ENCODE peak calls at places on chromosomes 3 and 15, in seven cellular contexts. One of them, this sample, is unnamed.
A peak's percentile ranks its signal among the peaks of the same experiment; 100 is the strongest.

GRCh38 chr3:138407236-138407907 is 27.0 kb upstream of the ESYT3 start:
- DNase-seq in HCT116: no peak
- DNase-seq in GM23248: no peak
- DNase-seq in neural progenitor cell: no peak
- DNase-seq in PC-3: no peak
- DNase-seq in GM23338: no peak
- DNase-seq in hepatocyte: no peak
- DNase-seq in this sample: no peak

GRCh38 chr15:44726136-44726535 is 10.2 kb upstream of the TRIM69 start:
- DNase-seq in HCT116: no peak
- DNase-seq in neural progenitor cell: no peak
- DNase-seq in GM23338: no peak
- DNase-seq in hepatocyte: no peak
- DNase-seq in PC-3: no peak
- DNase-seq in GM23248: peak; percentile 58
- DNase-seq in this sample: peak; percentile 43

GRCh38 chr3:44554626-44555592 is at the start of gene ZKSCAN7:
- DNase-seq in PC-3: no peak
- DNase-seq in hepatocyte: peak; percentile 74
- DNase-seq in GM23248: peak; percentile 76
- DNase-seq in GM23338: peak; percentile 88
- DNase-seq in neural progenitor cell: peak; percentile 73
- DNase-seq in HCT116: no peak
- DNase-seq in this sample: no peak

GRCh38 chr3:52527732-52528595 is 5.7 kb downstream of the NT5DC2 start:
- DNase-seq in GM23338: no peak
- DNase-seq in PC-3: no peak
- DNase-seq in hepatocyte: no peak
- DNase-seq in neural progenitor cell: no peak
- DNase-seq in GM23248: no peak
- DNase-seq in HCT116: no peak
- DNase-seq in this sample: no peak

GRCh38 chr3:145124886-145125285 is 1036.1 kb downstream of the PLOD2 start:
- DNase-seq in GM23248: no peak
- DNase-seq in neural progenitor cell: no peak
- DNase-seq in GM23338: no peak
- DNase-seq in hepatocyte: no peak
- DNase-seq in HCT116: no peak
- DNase-seq in PC-3: no peak
- DNase-seq in this sample: no peak

GRCh38 chr15:100778831-100779288 is 100.8 kb upstream of the ALDH1A3 start:
- DNase-seq in hepatocyte: peak; percentile 28
- DNase-seq in GM23248: no peak
- DNase-seq in GM23338: no peak
- DNase-seq in neural progenitor cell: peak; percentile 1
- DNase-seq in PC-3: no peak
- DNase-seq in HCT116: no peak
- DNase-seq in this sample: no peak

GRCh38 chr3:155131104-155131503 is 51.0 kb downstream of the MME start:
- DNase-seq in GM23338: no peak
- DNase-seq in HCT116: no peak
- DNase-seq in GM23248: peak; percentile 47
- DNase-seq in PC-3: no peak
- DNase-seq in hepatocyte: peak; percentile 74
- DNase-seq in neural progenitor cell: no peak
- DNase-seq in this sample: no peak

GRCh38 chr3:160400048-160400630 is 689 bp downstream of the SMC4 start:
- DNase-seq in GM23338: peak; percentile 27
- DNase-seq in PC-3: peak; percentile 21
- DNase-seq in hepatocyte: peak; percentile 54
- DNase-seq in GM23248: peak; percentile 83
- DNase-seq in neural progenitor cell: peak; percentile 57
- DNase-seq in HCT116: no peak
- DNase-seq in this sample: peak; percentile 57

GRCh38 chr3:64685331-64685799 is 2.4 kb downstream of the ADAMTS9 start:
- DNase-seq in neural progenitor cell: no peak
- DNase-seq in GM23338: no peak
- DNase-seq in HCT116: no peak
- DNase-seq in hepatocyte: peak; percentile 51
- DNase-seq in PC-3: no peak
- DNase-seq in GM23248: peak; percentile 65
- DNase-seq in this sample: no peak

GRCh38 chr15:66786222-66786621 is 84.2 kb downstream of the SMAD6 start:
- DNase-seq in hepatocyte: no peak
- DNase-seq in GM23338: no peak
- DNase-seq in HCT116: no peak
- DNase-seq in GM23248: no peak
- DNase-seq in neural progenitor cell: no peak
- DNase-seq in PC-3: no peak
- DNase-seq in this sample: no peak

GRCh38 chr15:66787472-66787871 is 85.4 kb downstream of the SMAD6 start:
- DNase-seq in GM23338: no peak
- DNase-seq in HCT116: no peak
- DNase-seq in GM23248: no peak
- DNase-seq in PC-3: no peak
- DNase-seq in hepatocyte: no peak
- DNase-seq in neural progenitor cell: no peak
- DNase-seq in this sample: no peak

GRCh38 chr15:66788024-66788423 is 86.0 kb downstream of the SMAD6 start:
- DNase-seq in hepatocyte: no peak
- DNase-seq in neural progenitor cell: no peak
- DNase-seq in GM23248: no peak
- DNase-seq in HCT116: no peak
- DNase-seq in PC-3: no peak
- DNase-seq in GM23338: no peak
- DNase-seq in this sample: no peak

GRCh38 chr15:66786708-66787471 is 84.9 kb downstream of the SMAD6 start:
- DNase-seq in hepatocyte: no peak
- DNase-seq in HCT116: no peak
- DNase-seq in PC-3: no peak
- DNase-seq in GM23248: no peak
- DNase-seq in neural progenitor cell: no peak
- DNase-seq in GM23338: no peak
- DNase-seq in this sample: no peak

DNA sequence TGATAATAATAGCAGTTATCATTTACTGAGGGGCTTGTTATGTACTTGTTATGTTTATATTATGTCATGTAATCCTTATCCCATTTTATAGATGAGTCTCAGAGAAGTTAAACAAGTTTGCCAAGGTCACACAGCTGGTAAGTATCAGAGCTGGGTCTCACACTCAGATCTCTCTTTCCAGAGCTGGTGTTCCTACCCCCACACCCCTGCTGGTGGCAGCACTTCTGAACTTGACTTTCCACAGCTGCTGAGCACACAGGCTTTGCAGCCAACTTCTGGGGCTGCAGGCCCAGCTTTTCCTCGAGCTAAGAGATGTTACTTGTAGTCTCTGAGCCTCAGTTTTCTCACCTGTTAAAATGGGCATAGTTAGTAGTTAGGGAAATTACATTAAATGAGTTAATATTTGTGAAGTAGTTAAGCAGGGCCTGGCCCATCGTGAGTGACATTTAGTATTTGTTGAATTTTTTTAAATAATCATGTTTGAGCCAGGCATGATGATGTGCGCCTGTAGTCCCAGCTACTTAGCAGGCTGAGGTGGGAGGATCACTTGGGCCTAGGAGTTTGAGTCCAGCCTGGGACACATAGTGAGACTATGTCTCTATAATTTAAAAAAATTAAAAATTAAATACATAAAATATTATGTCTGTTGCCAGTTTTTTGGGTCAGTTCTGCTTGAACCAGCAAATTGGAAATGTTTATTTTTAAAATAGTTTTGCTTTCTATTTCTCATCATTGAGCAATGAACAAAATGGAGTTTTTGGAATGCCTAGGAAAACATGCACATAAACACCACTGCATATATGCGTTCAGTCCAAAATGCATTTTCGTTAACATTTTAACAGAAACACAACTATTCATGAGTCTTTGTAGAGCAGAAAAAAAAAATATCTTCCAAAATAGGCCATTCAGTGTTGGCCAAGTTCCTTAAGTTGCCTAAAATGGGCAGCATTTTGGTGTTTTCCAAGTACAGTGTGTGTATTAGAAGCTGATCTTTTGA is 87.3 kb downstream of the SMAD6 start:
- DNase-seq in neural progenitor cell: no peak
- DNase-seq in PC-3: peak; percentile 61
- DNase-seq in GM23338: peak; percentile 75
- DNase-seq in GM23248: peak; percentile 83
- DNase-seq in hepatocyte: peak; percentile 70
- DNase-seq in HCT116: no peak
- DNase-seq in this sample: no peak
- TF ChIP-seq EZH2phosphoT487 in neural progenitor cell: no peak
- TF ChIP-seq EZH2phosphoT487 in PC-3: no peak
- TF ChIP-seq EZH2phosphoT487 in GM23338: no peak
- TF ChIP-seq EZH2phosphoT487 in GM23248: no peak
- TF ChIP-seq EZH2phosphoT487 in hepatocyte: no peak
- TF ChIP-seq EZH2phosphoT487 in HCT116: no peak
- TF ChIP-seq EZH2phosphoT487 in this sample: no peak

GRCh38 chr15:94485148-94485719 is 253.9 kb downstream of the MCTP2 start:
- DNase-seq in GM23338: no peak
- DNase-seq in PC-3: no peak
- DNase-seq in GM23248: no peak
- DNase-seq in HCT116: no peak
- DNase-seq in neural progenitor cell: no peak
- DNase-seq in hepatocyte: no peak
- DNase-seq in this sample: no peak
- H3K27me3 ChIP-seq in GM23338: no peaks in the 10 kb centered on the region
- H3K27me3 ChIP-seq in PC-3: no peaks in the 10 kb centered on the region
- H3K27me3 ChIP-seq in GM23248: no peaks in the 10 kb centered on the region
- H3K27me3 ChIP-seq in HCT116: no peaks in the 10 kb centered on the region
- H3K27me3 ChIP-seq in neural progenitor cell: no peaks in the 10 kb centered on the region
- H3K27me3 ChIP-seq in hepatocyte: no peaks in the 10 kb centered on the region
- H3K27me3 ChIP-seq in this sample: no peaks in the 10 kb centered on the region

GRCh38 chr3:71579301-71579933 is 4.1 kb downstream of the FOXP1 start:
- DNase-seq in PC-3: no peak
- DNase-seq in HCT116: no peak
- DNase-seq in GM23248: no peak
- DNase-seq in neural progenitor cell: no peak
- DNase-seq in hepatocyte: no peak
- DNase-seq in GM23338: no peak
- DNase-seq in this sample: no peak

GRCh38 chr3:71573181-71573580 is 10.3 kb downstream of the FOXP1 start:
- DNase-seq in HCT116: no peak
- DNase-seq in GM23338: peak; percentile 40
- DNase-seq in PC-3: no peak
- DNase-seq in GM23248: no peak
- DNase-seq in neural progenitor cell: peak; percentile 9
- DNase-seq in hepatocyte: no peak
- DNase-seq in this sample: no peak

GRCh38 chr3:71576966-71577459 is 6.5 kb downstream of the FOXP1 start:
- DNase-seq in GM23248: no peak
- DNase-seq in neural progenitor cell: no peak
- DNase-seq in PC-3: no peak
- DNase-seq in GM23338: no peak
- DNase-seq in HCT116: no peak
- DNase-seq in hepatocyte: no peak
- DNase-seq in this sample: no peak

GRCh38 chr3:71578045-71578730 is 5.3 kb downstream of the FOXP1 start:
- DNase-seq in GM23248: peak; percentile 37
- DNase-seq in PC-3: peak; percentile 75
- DNase-seq in neural progenitor cell: no peak
- DNase-seq in GM23338: no peak
- DNase-seq in hepatocyte: no peak
- DNase-seq in HCT116: no peak
- DNase-seq in this sample: no peak

DNA sequence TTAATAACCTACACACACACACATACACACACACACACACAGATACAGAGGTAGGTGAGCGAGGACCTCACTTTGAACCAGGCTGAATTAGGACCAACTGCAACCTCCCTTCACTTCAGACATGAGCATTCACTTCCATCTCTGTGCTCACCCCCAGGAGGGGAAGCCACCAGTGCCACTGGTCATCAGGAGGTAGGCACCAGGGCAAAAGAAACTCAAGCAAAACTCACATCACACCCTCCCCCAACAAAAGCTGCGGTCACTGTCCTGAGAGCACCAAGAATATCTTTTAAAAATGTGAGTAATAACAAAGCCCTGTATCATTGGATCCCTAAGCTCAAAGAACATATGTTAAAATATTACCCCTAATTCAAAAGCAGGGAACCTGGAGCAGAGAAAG is 8.1 kb downstream of the FOXP1 start:
- DNase-seq in neural progenitor cell: no peak
- DNase-seq in GM23248: no peak
- DNase-seq in hepatocyte: no peak
- DNase-seq in PC-3: no peak
- DNase-seq in GM23338: no peak
- DNase-seq in HCT116: no peak
- DNase-seq in this sample: no peak
- H3K4me3 ChIP-seq in neural progenitor cell: no peak overlapping the region
- H3K4me3 ChIP-seq in GM23248: no peak overlapping the region
- H3K4me3 ChIP-seq in hepatocyte: no peak overlapping the region
- H3K4me3 ChIP-seq in PC-3: no peak overlapping the region
- H3K4me3 ChIP-seq in GM23338: no peak overlapping the region
- H3K4me3 ChIP-seq in HCT116: no peak overlapping the region
- H3K4me3 ChIP-seq in this sample: no peak overlapping the region

GRCh38 chr3:107894998-107895397 is 195.8 kb downstream of the CD47 start:
- DNase-seq in hepatocyte: no peak
- DNase-seq in PC-3: no peak
- DNase-seq in GM23248: no peak
- DNase-seq in HCT116: no peak
- DNase-seq in neural progenitor cell: no peak
- DNase-seq in GM23338: no peak
- DNase-seq in this sample: no peak

GRCh38 chr3:107892960-107893359 is 197.9 kb downstream of the CD47 start:
- DNase-seq in neural progenitor cell: no peak
- DNase-seq in GM23338: no peak
- DNase-seq in hepatocyte: no peak
- DNase-seq in HCT116: no peak
- DNase-seq in PC-3: no peak
- DNase-seq in GM23248: peak; percentile 10
- DNase-seq in this sample: no peak

GRCh38 chr3:107899996-107900651 is 190.7 kb downstream of the CD47 start:
- DNase-seq in GM23248: peak; percentile 37
- DNase-seq in hepatocyte: no peak
- DNase-seq in PC-3: peak; percentile 43
- DNase-seq in HCT116: no peak
- DNase-seq in neural progenitor cell: no peak
- DNase-seq in GM23338: no peak
- DNase-seq in this sample: no peak

GRCh38 chr3:107897471-107898180 is 193.2 kb downstream of the CD47 start:
- DNase-seq in HCT116: no peak
- DNase-seq in GM23338: no peak
- DNase-seq in hepatocyte: no peak
- DNase-seq in neural progenitor cell: no peak
- DNase-seq in PC-3: no peak
- DNase-seq in GM23248: peak; percentile 43
- DNase-seq in this sample: no peak
- TF ChIP-seq EZH2phosphoT487 in HCT116: no peak
- TF ChIP-seq EZH2phosphoT487 in GM23338: no peak
- TF ChIP-seq EZH2phosphoT487 in hepatocyte: no peak
- TF ChIP-seq EZH2phosphoT487 in neural progenitor cell: no peak
- TF ChIP-seq EZH2phosphoT487 in PC-3: no peak
- TF ChIP-seq EZH2phosphoT487 in GM23248: no peak
- TF ChIP-seq EZH2phosphoT487 in this sample: no peak

GRCh38 chr15:93331545-93332117 is 242.6 kb upstream of the RGMA start:
- DNase-seq in hepatocyte: peak; percentile 31
- DNase-seq in GM23248: no peak
- DNase-seq in neural progenitor cell: peak; percentile 55
- DNase-seq in PC-3: no peak
- DNase-seq in GM23338: peak; percentile 90
- DNase-seq in HCT116: no peak
- DNase-seq in this sample: no peak
- H3K27me3 ChIP-seq in hepatocyte: peaks cover 27% of the 10 kb centered on the region
- H3K27me3 ChIP-seq in GM23248: no peaks in the 10 kb centered on the region
- H3K27me3 ChIP-seq in neural progenitor cell: no peaks in the 10 kb centered on the region
- H3K27me3 ChIP-seq in PC-3: peaks cover 54% of the 10 kb centered on the region
- H3K27me3 ChIP-seq in GM23338: peaks cover 64% of the 10 kb centered on the region
- H3K27me3 ChIP-seq in HCT116: peaks cover 12% of the 10 kb centered on the region
- H3K27me3 ChIP-seq in this sample: no peaks in the 10 kb centered on the region

This sample was measured in MM.1S.